ENCODE peak calls at places on chromosome 13, in ten cellular contexts. J is fibroblast of lung; L is RPMI8226; Y is gastrocnemius medialis; K is effector memory CD4-positive, alpha-beta T cell; W is activated naive CD8-positive, alpha-beta T cell treated with anti-CD3 and anti-CD28 coated beads, Interleukin-2, amount 50 U/mL, for 24 hours; F is activated CD4-positive, alpha-beta memory T cell treated with anti-CD3 and anti-CD28 coated beads for 36 hours; O is fibroblast of pulmonary artery; E is activated T-cell treated with anti-CD3 and anti-CD28 coated beads, Interleukin-2, amount 50 U/mL, for 72 hours; G is thoracic aorta. M is an unnamed sample.
A peak's percentile ranks its signal among the peaks of the same experiment; 100 is the strongest.

GRCh38 chr13:111204438-111205177 is 89.5 kb downstream of the ARHGEF7 start:
- DNase-seq in W (no peak), O (peak; percentile 86), L (no peak), Y (peak; percentile 32), G (peak; percentile 43), E (no peak), J (peak; percentile 86), K (no peak), F (no peak), M (peak; percentile 81)

GRCh38 chr13:70960841-70961443 is 852.7 kb upstream of the KLHL1 start:
- DNase-seq in E (no peak), K (no peak), O (peak; percentile 61), F (no peak), L (peak; percentile 35), Y (no peak), J (peak; percentile 69), W (no peak), G (no peak), M (no peak)

GRCh38 chr13:90420683-90421082 is 926.8 kb upstream of the MIR17HG start:
- DNase-seq in G (no peak), F (no peak), J (peak; percentile 9), O (peak; percentile 15), L (no peak), Y (no peak), E (no peak), K (no peak), W (no peak), M (no peak)

GRCh38 chr13:29591310-29591709 is 4.2 kb downstream of the SLC7A1 start:
- DNase-seq in Y (no peak), O (no peak), F (no peak), L (no peak), J (peak; percentile 54), K (no peak), E (no peak), W (no peak), G (no peak), M (no peak)

GRCh38 chr13:98658131-98658530 is 81.2 kb upstream of the STK24 start:
- DNase-seq in W (no peak), L (no peak), J (no peak), K (no peak), O (peak; percentile 28), E (no peak), G (no peak), Y (no peak), F (no peak), M (no peak)

GRCh38 chr13:35923347-35923746 is 207.8 kb downstream of the DCLK1 start:
- DNase-seq in F (no peak), G (no peak), W (no peak), L (no peak), Y (no peak), K (no peak), E (no peak), J (peak; percentile 17), O (peak; percentile 33), M (peak; percentile 58)

GRCh38 chr13:112073245-112074138 is 6.5 kb downstream of the SOX1 start:
- DNase-seq in W (no peak), G (no peak), F (no peak), K (no peak), O (no peak), E (no peak), L (no peak), J (no peak), Y (no peak), M (no peak)

GRCh38 chr13:35744566-35745203 is 268.2 kb upstream of the MAB21L1 start:
- DNase-seq in F (no peak), Y (no peak), O (peak; percentile 23), K (no peak), J (no peak), L (no peak), W (no peak), G (no peak), E (no peak), M (no peak)

GRCh38 chr13:99356216-99357089 is 49.3 kb upstream of the GPR183 start:
- DNase-seq in O (peak; percentile 83), L (peak; percentile 73), K (peak; percentile 53), Y (no peak), W (no peak), F (peak; percentile 62), J (peak; percentile 87), G (no peak), E (peak; percentile 65), M (no peak)

GRCh38 chr13:27131906-27132305 is 39.7 kb downstream of the USP12 start:
- DNase-seq in F (no peak), G (no peak), K (no peak), E (no peak), L (no peak), O (no peak), Y (no peak), W (no peak), J (no peak), M (no peak)

GRCh38 chr13:113545931-113546516 is 38.5 kb upstream of the TFDP1 start:
- DNase-seq in J (no peak), F (no peak), W (no peak), O (no peak), L (no peak), E (no peak), Y (no peak), G (no peak), K (no peak), M (no peak)

GRCh38 chr13:47374741-47375140 is 477.9 kb upstream of the HTR2A start:
- DNase-seq in E (no peak), O (no peak), Y (no peak), W (no peak), K (no peak), F (no peak), L (no peak), J (no peak), G (no peak), M (no peak)

GRCh38 chr13:78609464-78610205 is 6.3 kb upstream of the POU4F1 start:
- DNase-seq in G (no peak), L (no peak), J (peak; percentile 6), Y (no peak), W (no peak), O (no peak), F (no peak), E (no peak), K (no peak), M (peak; percentile 62)

GRCh38 chr13:44967656-44968451 is 21.4 kb downstream of the NUFIP1 start:
- DNase-seq in W (no peak), J (peak; percentile 57), F (no peak), Y (no peak), G (no peak), K (no peak), O (peak; percentile 63), L (no peak), E (no peak), M (no peak)

GRCh38 chr13:54945978-54946377 is 1917.4 kb downstream of the OLFM4 start:
- DNase-seq in W (no peak), K (no peak), E (no peak), Y (no peak), F (no peak), L (no peak), G (no peak), O (no peak), J (no peak), M (no peak)

GRCh38 chr13:42279986-42280385 is 8.0 kb downstream of the AKAP11 start:
- DNase-seq in G (no peak), W (no peak), F (no peak), J (no peak), O (no peak), Y (no peak), K (no peak), E (no peak), L (no peak), M (no peak)

GRCh38 chr13:53159439-53159838 is 130.8 kb downstream of the OLFM4 start:
- DNase-seq in E (no peak), W (no peak), Y (no peak), K (no peak), L (no peak), G (no peak), F (no peak), O (no peak), J (no peak), M (no peak)

GRCh38 chr13:26221399-26221720 is 754 bp downstream of the RNF6 start:
- DNase-seq in G (no peak), L (no peak), O (no peak), J (no peak), E (no peak), W (no peak), F (no peak), K (no peak), Y (no peak), M (no peak)

GRCh38 chr13:77331421-77331820 is 4.5 kb upstream of the MYCBP2 start:
- DNase-seq in G (no peak), L (no peak), E (no peak), Y (no peak), O (no peak), J (no peak), F (no peak), K (no peak), W (no peak), M (no peak)

GRCh38 chr13:33277351-33277750 is 8.2 kb downstream of the STARD13 start:
- DNase-seq in F (no peak), G (no peak), E (no peak), O (no peak), J (no peak), W (no peak), Y (no peak), K (no peak), L (no peak), M (no peak)

GRCh38 chr13:45718063-45718462 is 15.9 kb downstream of the CBY2 start:
- DNase-seq in Y (no peak), O (peak; percentile 23), L (peak; percentile 9), W (no peak), J (peak; percentile 32), K (no peak), E (no peak), F (no peak), G (no peak), M (no peak)

GRCh38 chr13:112703449-112703848 is 13.6 kb downstream of the ATP11A start:
- DNase-seq in L (no peak), W (no peak), O (no peak), J (peak; percentile 12), F (no peak), E (no peak), K (no peak), G (no peak), Y (no peak), M (no peak)

GRCh38 chr13:20721454-20722357 is 18.2 kb downstream of the IL17D start:
- DNase-seq in J (peak; percentile 75), Y (peak; percentile 61), F (peak; percentile 20), O (peak; percentile 60), W (peak; percentile 31), E (no peak), K (no peak), L (no peak), G (no peak), M (peak; percentile 72)

GRCh38 chr13:108195146-108195545 is 20.2 kb downstream of the LIG4 start:
- DNase-seq in K (no peak), Y (no peak), J (peak; percentile 18), O (peak; percentile 24), L (no peak), W (no peak), G (no peak), F (no peak), E (no peak), M (no peak)

GRCh38 chr13:78875792-78876580 is 217.0 kb upstream of the OBI1 start:
- DNase-seq in L (peak; percentile 12), G (no peak), W (no peak), Y (no peak), K (no peak), E (no peak), F (peak; percentile 24), J (no peak), O (no peak), M (no peak)

GRCh38 chr13:111407381-111408131 is 87.1 kb downstream of the TEX29 start:
- DNase-seq in K (no peak), L (no peak), W (no peak), F (no peak), J (no peak), Y (no peak), G (no peak), O (no peak), E (no peak), M (no peak)

GRCh38 chr13:43965446-43965845 is 85.7 kb downstream of the LACC1 start:
- DNase-seq in K (no peak), G (no peak), J (no peak), W (no peak), O (no peak), F (no peak), L (no peak), Y (no peak), E (no peak), M (no peak)

GRCh38 chr13:60410299-60410698 is 13.3 kb downstream of the TDRD3 start:
- DNase-seq in Y (no peak), E (no peak), K (no peak), W (no peak), J (no peak), O (no peak), G (no peak), F (no peak), L (no peak), M (no peak)